ENCODE peak calls at places on chromosome 13, in eight cellular contexts. M is hepatocyte, G is fibroblast of lung, P is psoas muscle, Z is thoracic aorta, H is esophagus squamous epithelium, A is mammary epithelial cell, K is cardiac muscle cell. L is an unnamed sample. For H3K4me1, the result is how much of the 10 kb centered on the place peaks cover.

GRCh38 chr13:21137696-21138095 is 38.7 kb downstream of the SKA3 start:
- DNase-seq in M (peak), G (peak), P (no peak), Z (no peak), H (no peak), A (peak), K (peak), L (no peak)

GRCh38 chr13:60094385-60095088 is 69.2 kb downstream of the DIAPH3 start:
- DNase-seq in M (no peak), G (no peak), P (no peak), Z (no peak), H (no peak), A (no peak), K (no peak), L (no peak)

GRCh38 chr13:24452044-24452443 is 60.5 kb downstream of the PARP4 start:
- DNase-seq in M (no peak), G (no peak), P (no peak), Z (no peak), H (no peak), A (no peak), K (no peak), L (no peak)

GRCh38 chr13:27971236-27971645 is 2.1 kb upstream of the CDX2 start:
- DNase-seq in M (peak), G (no peak), P (no peak), Z (no peak), H (no peak), A (no peak), K (no peak), L (peak)

GRCh38 chr13:40236566-40237168 is 429.8 kb downstream of the FOXO1 start:
- DNase-seq in M (peak), G (peak), P (peak), Z (peak), H (no peak), A (no peak), K (peak), L (no peak)

GRCh38 chr13:19927117-19927734 is 31.3 kb upstream of the ZMYM2 start:
- DNase-seq in M (peak), G (peak), P (no peak), Z (no peak), H (no peak), A (peak), K (peak), L (no peak)

GRCh38 chr13:74409551-74409950 is 275.3 kb upstream of the KLF12 start:
- DNase-seq in M (no peak), G (no peak), P (no peak), Z (no peak), H (no peak), A (no peak), K (no peak), L (no peak)

GRCh38 chr13:19587635-19588300 is 26.4 kb upstream of the TPTE2 start:
- DNase-seq in M (peak), G (peak), P (no peak), Z (no peak), H (no peak), A (peak), K (peak), L (no peak)

GRCh38 chr13:98992355-98992754 is 14.5 kb upstream of the DOCK9 start:
- DNase-seq in M (no peak), G (no peak), P (no peak), Z (no peak), H (no peak), A (peak), K (no peak), L (no peak)

GRCh38 chr13:80814541-80814940 is 473.6 kb upstream of the SPRY2 start:
- DNase-seq in M (no peak), G (no peak), P (no peak), Z (no peak), H (no peak), A (no peak), K (peak), L (no peak)

GRCh38 chr13:28805193-28805819 is 14.8 kb upstream of the MTUS2 start:
- DNase-seq in M (peak), G (no peak), P (no peak), Z (no peak), H (no peak), A (no peak), K (peak), L (no peak)

GRCh38 chr13:49869514-49869913 is 66.6 kb downstream of the SPRYD7 start:
- DNase-seq in M (peak), G (peak), P (no peak), Z (no peak), H (no peak), A (no peak), K (peak), L (no peak)

GRCh38 chr13:34044660-34045080 is 226.7 kb downstream of the RFC3 start:
- DNase-seq in M (no peak), G (peak), P (no peak), Z (no peak), H (no peak), A (peak), K (peak), L (no peak)

DNA sequence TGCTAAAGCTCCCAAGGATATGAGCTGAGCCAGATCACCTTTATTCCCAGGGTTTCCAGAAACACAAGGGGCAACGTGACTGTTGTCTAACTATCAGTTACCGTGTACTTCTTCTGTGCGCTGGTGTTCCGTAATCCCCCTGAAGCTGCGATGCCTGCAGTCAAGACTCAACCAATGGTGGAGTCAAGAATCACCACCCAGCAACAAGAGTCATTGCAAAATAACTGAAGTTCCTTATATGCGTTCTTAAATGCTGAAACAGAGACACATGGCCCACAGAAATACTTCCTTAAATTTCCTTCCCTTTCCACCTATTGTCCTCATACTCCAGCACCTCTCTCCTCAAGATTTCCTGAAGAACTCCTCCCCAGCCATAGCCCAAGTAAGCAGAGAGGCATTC is 200.2 kb downstream of the KATNAL1 start:
- DNase-seq in M (no peak), G (no peak), P (no peak), Z (no peak), H (no peak), A (no peak), K (no peak), L (no peak)
- H3K4me1 ChIP-seq in M (under half), G (under half), P (under half), Z (under half), H (under half), A (under half), K (under half), L (under half)

DNA sequence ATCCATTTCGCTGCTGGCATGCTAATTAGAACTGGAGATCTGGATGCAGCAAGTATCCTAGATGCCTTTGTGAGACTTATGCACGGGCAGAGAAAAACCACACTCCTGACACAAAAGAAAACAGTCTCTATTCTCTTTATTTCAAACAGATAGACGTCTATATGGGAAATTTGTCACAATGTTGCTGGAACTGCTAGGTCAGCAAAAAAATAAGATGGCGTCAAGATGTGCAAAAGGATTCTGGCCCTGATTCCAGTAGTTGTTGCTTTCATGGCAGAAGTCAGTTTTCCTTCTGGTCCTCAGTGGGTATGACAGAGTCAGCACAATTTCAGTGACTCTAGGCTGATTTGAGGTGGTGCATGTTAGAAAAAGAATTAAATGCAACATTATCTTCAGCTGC is 1068.0 kb downstream of the SLITRK5 start:
- DNase-seq in M (no peak), G (no peak), P (no peak), Z (no peak), H (no peak), A (no peak), K (no peak), L (no peak)
- H3K4me1 ChIP-seq in M (under half), G (under half), P (under half), Z (under half), H (under half), A (under half), K (under half), L (under half)

GRCh38 chr13:48644951-48645350 is 8.8 kb upstream of the CYSLTR2 start:
- DNase-seq in M (no peak), G (no peak), P (no peak), Z (no peak), H (no peak), A (no peak), K (no peak), L (no peak)

GRCh38 chr13:48641404-48641803 is 12.3 kb upstream of the CYSLTR2 start:
- DNase-seq in M (no peak), G (no peak), P (no peak), Z (no peak), H (no peak), A (no peak), K (no peak), L (no peak)

GRCh38 chr13:48642061-48642460 is 11.7 kb upstream of the CYSLTR2 start:
- DNase-seq in M (no peak), G (no peak), P (no peak), Z (no peak), H (no peak), A (no peak), K (no peak), L (no peak)

GRCh38 chr13:48644141-48644540 is 9.6 kb upstream of the CYSLTR2 start:
- DNase-seq in M (no peak), G (no peak), P (no peak), Z (no peak), H (no peak), A (no peak), K (no peak), L (no peak)

GRCh38 chr13:48643159-48643558 is 10.6 kb upstream of the CYSLTR2 start:
- DNase-seq in M (no peak), G (no peak), P (no peak), Z (no peak), H (no peak), A (no peak), K (no peak), L (no peak)
- H3K4me1 ChIP-seq in M (under half), G (under half), P (under half), Z (under half), H (under half), A (under half), K (under half), L (under half)

GRCh38 chr13:111177081-111177711 is 62.1 kb downstream of the ARHGEF7 start:
- DNase-seq in M (no peak), G (peak), P (peak), Z (no peak), H (no peak), A (peak), K (peak), L (peak)

GRCh38 chr13:111175372-111175771 is 60.3 kb downstream of the ARHGEF7 start:
- DNase-seq in M (no peak), G (no peak), P (no peak), Z (no peak), H (no peak), A (no peak), K (no peak), L (no peak)

GRCh38 chr13:111177803-111178389 is 62.8 kb downstream of the ARHGEF7 start:
- DNase-seq in M (no peak), G (peak), P (no peak), Z (no peak), H (no peak), A (peak), K (peak), L (no peak)

GRCh38 chr13:111175948-111176347 is 60.8 kb downstream of the ARHGEF7 start:
- DNase-seq in M (no peak), G (no peak), P (no peak), Z (no peak), H (no peak), A (no peak), K (no peak), L (no peak)

GRCh38 chr13:111176421-111176820 is 61.3 kb downstream of the ARHGEF7 start:
- DNase-seq in M (no peak), G (no peak), P (no peak), Z (no peak), H (no peak), A (no peak), K (no peak), L (no peak)
- H3K4me1 ChIP-seq in M (under half), G (under half), P (half or more), Z (half or more), H (under half), A (under half), K (under half), L (under half)

GRCh38 chr13:110412132-110412912 is 105.2 kb downstream of the COL4A2 start:
- DNase-seq in M (peak), G (peak), P (peak), Z (peak), H (no peak), A (peak), K (peak), L (peak)
- H3K4me1 ChIP-seq in M (under half), G (half or more), P (under half), Z (half or more), H (under half), A (under half), K (under half), L (under half)

DNA sequence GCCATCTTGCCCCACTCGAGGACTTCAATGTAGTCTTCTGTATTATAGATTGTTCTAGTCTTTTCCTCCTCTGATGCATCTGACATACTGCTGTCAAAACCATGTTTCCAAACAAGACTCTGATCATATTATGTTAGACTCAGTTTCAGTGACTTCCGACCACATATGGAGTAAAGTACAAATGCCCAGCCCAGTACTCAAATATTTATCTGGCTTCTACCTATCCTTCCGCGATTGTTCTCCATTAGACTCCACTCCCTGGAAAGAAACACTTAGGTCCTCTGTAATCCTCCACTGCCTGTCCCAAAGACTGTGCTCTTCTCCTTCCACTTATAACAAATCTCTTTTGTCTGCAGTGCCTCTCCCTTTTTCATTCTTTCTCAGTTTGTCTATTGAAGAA is 439.5 kb downstream of the EFNB2 start:
- DNase-seq in M (peak), G (no peak), P (no peak), Z (no peak), H (no peak), A (no peak), K (no peak), L (peak)
- H3K4me1 ChIP-seq in M (under half), G (under half), P (under half), Z (under half), H (under half), A (under half), K (under half), L (under half)

GRCh38 chr13:107480130-107480529 is 735.2 kb downstream of the LIG4 start:
- DNase-seq in M (no peak), G (no peak), P (no peak), Z (no peak), H (no peak), A (no peak), K (no peak), L (no peak)

GRCh38 chr13:107473255-107473654 is 742.1 kb downstream of the LIG4 start:
- DNase-seq in M (no peak), G (no peak), P (no peak), Z (no peak), H (no peak), A (no peak), K (no peak), L (no peak)

DNA sequence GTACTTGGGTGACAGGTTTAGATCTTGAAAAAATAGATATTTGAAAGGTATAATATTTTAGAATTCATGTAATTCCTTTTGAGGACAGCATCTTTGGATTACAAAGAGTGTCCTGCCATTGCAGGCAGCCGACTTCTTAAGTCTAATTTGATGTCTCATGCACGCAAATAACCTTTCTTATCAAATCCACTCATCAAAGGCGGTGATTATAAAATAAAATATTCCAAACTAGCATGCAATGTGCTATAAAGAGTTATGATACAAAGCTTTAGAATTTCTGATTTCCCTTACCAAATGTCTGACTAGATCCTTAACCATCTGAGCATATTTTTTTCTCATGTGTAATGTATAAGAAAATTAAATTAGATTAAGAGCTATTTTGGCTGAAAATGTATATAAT is 739.3 kb downstream of the LIG4 start:
- DNase-seq in M (no peak), G (no peak), P (no peak), Z (no peak), H (no peak), A (no peak), K (no peak), L (no peak)
- H3K4me1 ChIP-seq in M (under half), G (under half), P (under half), Z (under half), H (under half), A (under half), K (under half), L (under half)

GRCh38 chr13:111219306-111219705 is 101.1 kb upstream of the TEX29 start:
- DNase-seq in M (no peak), G (peak), P (no peak), Z (no peak), H (no peak), A (peak), K (peak), L (no peak)
- H3K4me1 ChIP-seq in M (under half), G (under half), P (half or more), Z (under half), H (under half), A (under half), K (under half), L (under half)

L was measured in mucosa of descending colon.